ENCODE peak calls at places on chromosomes 7 and 10, in ten cellular contexts. E is Peyer's patch; X is transverse colon; P is small intestine; N is neural progenitor cell; D is effector memory CD4-positive, alpha-beta T cell; L is cardiac muscle cell; O is stomach; F is heart left ventricle; G is ovary. B is an unnamed sample.

GRCh38 chr7:34361663-34362250 is 296.3 kb upstream of the NPSR1 start:
- DNase-seq in E (no peak), X (no peak), P (no peak), N (peak; percentile 46), D (no peak), L (no peak), O (no peak), F (no peak), G (no peak), B (no peak)

GRCh38 chr10:17229967-17230682 is 2.1 kb downstream of the VIM start:
- DNase-seq in E (peak; percentile 86), X (peak; percentile 93), P (peak; percentile 84), N (peak; percentile 93), D (peak; percentile 80), L (peak; percentile 83), O (peak; percentile 82), F (peak; percentile 85), G (peak; percentile 83), B (peak; percentile 80)

GRCh38 chr10:132546567-132547420 is 9.2 kb downstream of the INPP5A start:
- DNase-seq in E (peak; percentile 68), X (peak; percentile 42), P (peak; percentile 66), N (no peak), D (no peak), L (no peak), O (peak; percentile 52), F (no peak), G (peak; percentile 26), B (peak; percentile 67)

GRCh38 chr7:5183155-5183554 is 6.9 kb upstream of the WIPI2 start:
- DNase-seq in E (no peak), X (no peak), P (no peak), N (no peak), D (no peak), L (no peak), O (peak; percentile 48), F (no peak), G (no peak), B (no peak)

GRCh38 chr7:150631084-150631824 is 931 bp downstream of the GIMAP6 start:
- DNase-seq in E (no peak), X (no peak), P (peak; percentile 13), N (no peak), D (no peak), L (no peak), O (no peak), F (peak; percentile 55), G (no peak), B (no peak)

GRCh38 chr7:97118306-97118917 is 914 bp downstream of the SDHAF3 start:
- DNase-seq in E (no peak), X (no peak), P (peak; percentile 24), N (no peak), D (no peak), L (peak; percentile 10), O (no peak), F (no peak), G (no peak), B (no peak)

GRCh38 chr10:24209946-24210491 is 1.1 kb downstream of the KIAA1217 start:
- DNase-seq in E (no peak), X (no peak), P (peak; percentile 31), N (no peak), D (no peak), L (peak; percentile 73), O (no peak), F (peak; percentile 27), G (peak; percentile 26), B (no peak)

GRCh38 chr7:36215017-36215621 is 62.1 kb downstream of the EEPD1 start:
- DNase-seq in E (no peak), X (no peak), P (no peak), N (no peak), D (no peak), L (no peak), O (no peak), F (no peak), G (no peak), B (no peak)

GRCh38 chr10:72340510-72340895 is 14.2 kb downstream of the DNAJB12 start:
- DNase-seq in E (peak; percentile 79), X (peak; percentile 77), P (peak; percentile 56), N (peak; percentile 79), D (peak; percentile 56), L (peak; percentile 70), O (peak; percentile 75), F (peak; percentile 76), G (peak; percentile 78), B (no peak)

GRCh38 chr10:35058134-35058533 is 32.0 kb downstream of the CUL2 start:
- DNase-seq in E (no peak), X (no peak), P (no peak), N (no peak), D (no peak), L (peak; percentile 94), O (no peak), F (no peak), G (no peak), B (no peak)

GRCh38 chr10:114540191-114540590 is 117.9 kb downstream of the ABLIM1 start:
- DNase-seq in E (no peak), X (no peak), P (no peak), N (no peak), D (no peak), L (no peak), O (no peak), F (no peak), G (no peak), B (no peak)

GRCh38 chr7:19262794-19263193 is 117.6 kb upstream of the FERD3L start:
- DNase-seq in E (no peak), X (no peak), P (no peak), N (no peak), D (no peak), L (no peak), O (no peak), F (no peak), G (no peak), B (no peak)

GRCh38 chr7:119482209-119482608 is 790.8 kb upstream of the KCND2 start:
- DNase-seq in E (no peak), X (no peak), P (no peak), N (peak; percentile 62), D (no peak), L (peak; percentile 20), O (peak; percentile 34), F (no peak), G (no peak), B (no peak)

GRCh38 chr7:698515-699259 is 27.8 kb upstream of the DNAAF5 start:
- DNase-seq in E (no peak), X (no peak), P (no peak), N (no peak), D (no peak), L (no peak), O (no peak), F (no peak), G (no peak), B (no peak)

GRCh38 chr7:142854505-142855400 is at the start of gene EPHB6:
- DNase-seq in E (peak; percentile 79), X (peak; percentile 87), P (peak; percentile 70), N (peak; percentile 87), D (peak; percentile 43), L (peak; percentile 81), O (peak; percentile 89), F (peak; percentile 86), G (peak; percentile 91), B (peak; percentile 78)

GRCh38 chr10:49128854-49129253 is 5.0 kb downstream of the FAM170B start:
- DNase-seq in E (no peak), X (no peak), P (no peak), N (no peak), D (no peak), L (no peak), O (no peak), F (no peak), G (no peak), B (no peak)
- H3K4me3 ChIP-seq in E (no peak overlapping the region), X (no peak overlapping the region), P (no peak overlapping the region), N (no peak overlapping the region), D (no peak overlapping the region), L (no peak overlapping the region), O (no peak overlapping the region), F (no peak overlapping the region), G (no peak overlapping the region), B (no peak overlapping the region)

GRCh38 chr7:43481905-43482678 is 100.8 kb upstream of the STK17A start:
- DNase-seq in E (no peak), X (no peak), P (no peak), N (no peak), D (no peak), L (peak; percentile 26), O (no peak), F (no peak), G (no peak), B (no peak)
- H3K27ac ChIP-seq in E (no peak overlapping the region), X (no peak overlapping the region), P (no peak overlapping the region), N (no peak overlapping the region), D (no peak overlapping the region), L (peak overlapping the region; percentile 32), O (no peak overlapping the region), F (no peak overlapping the region), G (no peak overlapping the region), B (no peak overlapping the region)

GRCh38 chr10:102493771-102494170 is 8.7 kb downstream of the ACTR1A start:
- DNase-seq in E (no peak), X (no peak), P (no peak), N (no peak), D (no peak), L (no peak), O (no peak), F (peak; percentile 23), G (no peak), B (no peak)
- H3K4me1 ChIP-seq in E (no peaks in the 10 kb centered on the region), X (peaks cover 22% of the 10 kb centered on the region), P (no peaks in the 10 kb centered on the region), N (no peaks in the 10 kb centered on the region), D (no peaks in the 10 kb centered on the region), L (no peaks in the 10 kb centered on the region), O (peaks cover 76% of the 10 kb centered on the region), F (peaks cover 19% of the 10 kb centered on the region), G (peaks cover 11% of the 10 kb centered on the region), B (no peaks in the 10 kb centered on the region)

GRCh38 chr10:60138842-60139241 is 232.5 kb upstream of the CCDC6 start:
- DNase-seq in E (no peak), X (no peak), P (no peak), N (no peak), D (no peak), L (no peak), O (no peak), F (no peak), G (no peak), B (no peak)
- H3K4me3 ChIP-seq in E (peak overlapping the region; percentile 34), X (peak overlapping the region; percentile 42), P (peak overlapping the region; percentile 32), N (peak overlapping the region; percentile 75), D (no peak overlapping the region), L (peak overlapping the region; percentile 63), O (no peak overlapping the region), F (no peak overlapping the region), G (no peak overlapping the region), B (no peak overlapping the region)

DNA sequence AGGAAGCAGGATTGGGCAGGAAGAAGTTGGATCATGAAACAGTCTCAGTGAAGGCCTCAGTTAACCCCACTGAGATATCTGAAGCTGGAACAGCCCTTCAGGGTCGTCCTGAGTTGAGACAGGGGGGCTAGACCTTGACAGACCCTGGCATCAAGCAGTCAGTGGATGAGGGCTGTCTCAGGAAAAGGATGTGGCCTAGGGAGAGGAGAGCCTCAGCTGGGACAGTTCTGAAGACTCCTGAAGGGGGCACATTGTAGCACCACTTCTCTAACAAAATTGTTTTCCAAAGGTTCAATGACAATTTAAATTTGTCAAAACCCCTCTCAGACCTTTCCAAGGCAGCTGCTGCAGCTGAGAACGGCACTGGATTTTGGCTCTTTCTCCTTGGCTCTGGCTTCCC is 15.8 kb upstream of the SLK start:
- DNase-seq in E (no peak), X (no peak), P (no peak), N (no peak), D (no peak), L (no peak), O (no peak), F (no peak), G (no peak), B (no peak)
- H3K27ac ChIP-seq in E (no peak overlapping the region), X (no peak overlapping the region), P (no peak overlapping the region), N (no peak overlapping the region), D (no peak overlapping the region), L (no peak overlapping the region), O (no peak overlapping the region), F (no peak overlapping the region), G (no peak overlapping the region), B (no peak overlapping the region)

B was measured in tibial artery.